ENCODE peak calls at places on chromosomes 16 and 17, in six cellular contexts. U is GM23248; P is posterior cingulate gyrus; R is stimulated activated CD4-positive, alpha-beta T cell treated with anti-CD3 and anti-CD28 coated beads, Interleukin-4, amount 100 ng/mL, for 24 hours; S is fibroblast of the aortic adventitia; K is neural progenitor cell. J is an unnamed sample.

GRCh38 chr16:4624827-4625616 is 396 bp downstream of the MGRN1 start:
- DNase-seq in U (peak; percentile 90), P (peak; percentile 23), R (peak; percentile 74), S (peak; percentile 66), K (peak; percentile 94), J (peak; percentile 73)

GRCh38 chr17:2710804-2711607 is 558 bp downstream of the CLUH start:
- DNase-seq in U (peak; percentile 62), P (no peak), R (peak; percentile 40), S (no peak), K (peak; percentile 70), J (no peak)

GRCh38 chr16:49936791-49937190 is 80.9 kb upstream of the ZNF423 start:
- DNase-seq in U (no peak), P (no peak), R (no peak), S (no peak), K (no peak), J (no peak)

GRCh38 chr17:34850023-34850422 is 111.2 kb downstream of the CCT6B start:
- DNase-seq in U (peak; percentile 40), P (no peak), R (no peak), S (peak; percentile 3), K (no peak), J (no peak)

GRCh38 chr17:1552911-1553310 is 9.7 kb downstream of the PITPNA start:
- DNase-seq in U (no peak), P (no peak), R (no peak), S (no peak), K (no peak), J (no peak)

GRCh38 chr16:77986021-77986420 is 36.3 kb upstream of the CLEC3A start:
- DNase-seq in U (no peak), P (no peak), R (no peak), S (no peak), K (no peak), J (no peak)

GRCh38 chr16:24150282-24150681 is 105.9 kb upstream of the CACNG3 start:
- DNase-seq in U (no peak), P (no peak), R (no peak), S (no peak), K (no peak), J (no peak)

GRCh38 chr16:56102159-56102798 is 89.0 kb upstream of the GNAO1 start:
- DNase-seq in U (peak; percentile 20), P (no peak), R (no peak), S (peak; percentile 1), K (peak; percentile 26), J (no peak)

GRCh38 chr16:11583889-11584565 is 2.7 kb downstream of the LITAF start:
- DNase-seq in U (no peak), P (no peak), R (peak; percentile 28), S (no peak), K (no peak), J (no peak)

GRCh38 chr17:80694992-80695912 is 150.6 kb downstream of the RPTOR start:
- DNase-seq in U (no peak), P (no peak), R (peak; percentile 13), S (no peak), K (no peak), J (no peak)

GRCh38 chr16:85327731-85328664 is 215.7 kb upstream of the CIBAR2 start:
- DNase-seq in U (no peak), P (no peak), R (no peak), S (no peak), K (peak; percentile 96), J (no peak)

GRCh38 chr17:60127068-60128064 is 22.4 kb upstream of the CA4 start:
- DNase-seq in U (no peak), P (no peak), R (no peak), S (no peak), K (no peak), J (no peak)

GRCh38 chr17:1494203-1494602 is 1.7 kb upstream of the MYO1C start:
- DNase-seq in U (no peak), P (no peak), R (no peak), S (no peak), K (no peak), J (no peak)

GRCh38 chr17:16189791-16190348 is 25.5 kb downstream of the NCOR1 start:
- DNase-seq in U (no peak), P (no peak), R (no peak), S (no peak), K (no peak), J (no peak)

GRCh38 chr17:19716108-19717030 is at the start of gene SLC47A2:
- DNase-seq in U (no peak), P (no peak), R (no peak), S (no peak), K (peak; percentile 72), J (no peak)

GRCh38 chr17:1420981-1421380 is 21.0 kb upstream of the YWHAE start:
- DNase-seq in U (no peak), P (no peak), R (no peak), S (no peak), K (no peak), J (no peak)

GRCh38 chr17:31604936-31605335 is 213.5 kb downstream of the RAB11FIP4 start:
- DNase-seq in U (no peak), P (no peak), R (no peak), S (no peak), K (no peak), J (no peak)

GRCh38 chr17:56830726-56831363 is 2.9 kb downstream of the C17orf67 start:
- DNase-seq in U (no peak), P (no peak), R (no peak), S (no peak), K (no peak), J (no peak)

GRCh38 chr16:72989203-72989991 is 58.5 kb downstream of the ZFHX3 start:
- DNase-seq in U (peak; percentile 95), P (no peak), R (no peak), S (peak; percentile 93), K (no peak), J (no peak)

GRCh38 chr17:39722965-39723848 is 7.1 kb downstream of the MIEN1 start:
- DNase-seq in U (peak; percentile 11), P (no peak), R (no peak), S (no peak), K (no peak), J (no peak)

GRCh38 chr16:84732674-84733352 is 33.0 kb downstream of the USP10 start:
- DNase-seq in U (no peak), P (no peak), R (no peak), S (no peak), K (no peak), J (no peak)

GRCh38 chr16:65312795-65313194 is 190.9 kb upstream of the CDH11 start:
- DNase-seq in U (peak; percentile 84), P (no peak), R (no peak), S (peak; percentile 72), K (no peak), J (no peak)

GRCh38 chr16:4344659-4345438 is 6.3 kb downstream of the PAM16 start:
- DNase-seq in U (peak; percentile 57), P (peak; percentile 67), R (no peak), S (peak; percentile 32), K (no peak), J (no peak)

GRCh38 chr16:56013962-56014552 is 138.9 kb upstream of the CES5A start:
- DNase-seq in U (peak; percentile 41), P (no peak), R (peak; percentile 32), S (peak; percentile 2), K (peak; percentile 89), J (peak; percentile 13)

GRCh38 chr16:85316321-85316919 is 204.1 kb upstream of the CIBAR2 start:
- DNase-seq in U (peak; percentile 72), P (no peak), R (peak; percentile 44), S (peak; percentile 63), K (peak; percentile 88), J (no peak)

GRCh38 chr17:78416791-78417530 is 38.5 kb downstream of the PGS1 start:
- DNase-seq in U (no peak), P (no peak), R (no peak), S (peak; percentile 33), K (no peak), J (no peak)

GRCh38 chr16:64321881-64322280 is 800.0 kb downstream of the CDH11 start:
- DNase-seq in U (no peak), P (no peak), R (no peak), S (no peak), K (no peak), J (no peak)

GRCh38 chr16:35431829-35432663 is 1972.6 kb downstream of the TP53TG3F start:
- DNase-seq in U (peak; percentile 10), P (no peak), R (no peak), S (no peak), K (no peak), J (no peak)

GRCh38 chr16:56972898-56973689 is 11.3 kb downstream of the CETP start:
- DNase-seq in U (no peak), P (no peak), R (no peak), S (no peak), K (no peak), J (no peak)

GRCh38 chr16:9849697-9850245 is 332.5 kb downstream of the GRIN2A start:
- DNase-seq in U (no peak), P (no peak), R (no peak), S (no peak), K (no peak), J (no peak)

GRCh38 chr16:15033309-15033707 is 22.6 kb downstream of the NTAN1 start:
- DNase-seq in U (no peak), P (no peak), R (no peak), S (no peak), K (no peak), J (no peak)

GRCh38 chr16:81366316-81366932 is 51.7 kb downstream of the GAN start:
- DNase-seq in U (peak; percentile 70), P (no peak), R (peak; percentile 9), S (peak; percentile 76), K (peak; percentile 60), J (no peak)

GRCh38 chr17:42378597-42379594 is 9.3 kb downstream of the STAT3 start:
- DNase-seq in U (peak; percentile 64), P (no peak), R (no peak), S (peak; percentile 54), K (no peak), J (no peak)

GRCh38 chr17:80175411-80175810 is 5.6 kb downstream of the CARD14 start:
- DNase-seq in U (peak; percentile 23), P (no peak), R (no peak), S (peak; percentile 21), K (peak; percentile 53), J (no peak)

GRCh38 chr16:4032768-4033167 is 83.5 kb downstream of the ADCY9 start:
- DNase-seq in U (peak; percentile 58), P (no peak), R (peak; percentile 4), S (peak; percentile 64), K (no peak), J (no peak)